ENCODE peak calls at places on chromosome 5, in seven cellular contexts. One of them, this sample, is unnamed.

GRCh38 chr5:33379757-33380156 is 61.0 kb upstream of the TARS1 start:
- DNase-seq in GM12865: peak
- DNase-seq in brain microvascular endothelial cell: no peak
- DNase-seq in kidney epithelial cell: no peak
- DNase-seq in heart left ventricle: no peak
- DNase-seq in progenitor cell of endocrine pancreas: no peak
- DNase-seq in endothelial cell: peak
- DNase-seq in this sample: no peak

GRCh38 chr5:56060276-56061110 is 65.7 kb upstream of the IL6ST start:
- DNase-seq in kidney epithelial cell: no peak
- DNase-seq in GM12865: peak
- DNase-seq in endothelial cell: no peak
- DNase-seq in brain microvascular endothelial cell: no peak
- DNase-seq in progenitor cell of endocrine pancreas: no peak
- DNase-seq in heart left ventricle: no peak
- DNase-seq in this sample: no peak

GRCh38 chr5:134550271-134551214 is 25.1 kb downstream of the JADE2 start:
- DNase-seq in kidney epithelial cell: no peak
- DNase-seq in endothelial cell: no peak
- DNase-seq in brain microvascular endothelial cell: no peak
- DNase-seq in progenitor cell of endocrine pancreas: no peak
- DNase-seq in heart left ventricle: no peak
- DNase-seq in GM12865: peak
- DNase-seq in this sample: no peak

GRCh38 chr5:28082610-28083009 is 1044.2 kb upstream of the CDH9 start:
- DNase-seq in heart left ventricle: no peak
- DNase-seq in kidney epithelial cell: no peak
- DNase-seq in endothelial cell: no peak
- DNase-seq in brain microvascular endothelial cell: no peak
- DNase-seq in GM12865: no peak
- DNase-seq in progenitor cell of endocrine pancreas: no peak
- DNase-seq in this sample: no peak

GRCh38 chr5:78537821-78538220 is 110.8 kb downstream of the LHFPL2 start:
- DNase-seq in kidney epithelial cell: no peak
- DNase-seq in progenitor cell of endocrine pancreas: no peak
- DNase-seq in heart left ventricle: no peak
- DNase-seq in brain microvascular endothelial cell: peak
- DNase-seq in endothelial cell: no peak
- DNase-seq in GM12865: peak
- DNase-seq in this sample: no peak

GRCh38 chr5:102782245-102782872 is 27.3 kb downstream of the PAM start:
- DNase-seq in endothelial cell: no peak
- DNase-seq in brain microvascular endothelial cell: no peak
- DNase-seq in progenitor cell of endocrine pancreas: no peak
- DNase-seq in heart left ventricle: no peak
- DNase-seq in GM12865: no peak
- DNase-seq in kidney epithelial cell: no peak
- DNase-seq in this sample: no peak

GRCh38 chr5:107285772-107286171 is 385.0 kb downstream of the EFNA5 start:
- DNase-seq in GM12865: peak
- DNase-seq in progenitor cell of endocrine pancreas: no peak
- DNase-seq in heart left ventricle: no peak
- DNase-seq in endothelial cell: no peak
- DNase-seq in brain microvascular endothelial cell: no peak
- DNase-seq in kidney epithelial cell: no peak
- DNase-seq in this sample: no peak

GRCh38 chr5:58921106-58921505 is 338.2 kb downstream of the RAB3C start:
- DNase-seq in endothelial cell: no peak
- DNase-seq in brain microvascular endothelial cell: no peak
- DNase-seq in kidney epithelial cell: peak
- DNase-seq in progenitor cell of endocrine pancreas: no peak
- DNase-seq in heart left ventricle: no peak
- DNase-seq in GM12865: no peak
- DNase-seq in this sample: no peak

GRCh38 chr5:57176350-57176857 is 2.5 kb downstream of the GPBP1 start:
- DNase-seq in brain microvascular endothelial cell: no peak
- DNase-seq in progenitor cell of endocrine pancreas: no peak
- DNase-seq in heart left ventricle: no peak
- DNase-seq in kidney epithelial cell: peak
- DNase-seq in GM12865: peak
- DNase-seq in endothelial cell: no peak
- DNase-seq in this sample: no peak

GRCh38 chr5:109652096-109652495 is 37.6 kb upstream of the MAN2A1 start:
- DNase-seq in heart left ventricle: no peak
- DNase-seq in brain microvascular endothelial cell: no peak
- DNase-seq in endothelial cell: no peak
- DNase-seq in GM12865: no peak
- DNase-seq in kidney epithelial cell: no peak
- DNase-seq in progenitor cell of endocrine pancreas: no peak
- DNase-seq in this sample: no peak

GRCh38 chr5:167699434-167699833 is 592.0 kb upstream of the WWC1 start:
- DNase-seq in GM12865: no peak
- DNase-seq in heart left ventricle: no peak
- DNase-seq in progenitor cell of endocrine pancreas: no peak
- DNase-seq in endothelial cell: peak
- DNase-seq in kidney epithelial cell: peak
- DNase-seq in brain microvascular endothelial cell: peak
- DNase-seq in this sample: no peak

GRCh38 chr5:141518616-141519015 is 29.7 kb downstream of the PCDHGC5 start:
- DNase-seq in heart left ventricle: no peak
- DNase-seq in brain microvascular endothelial cell: no peak
- DNase-seq in endothelial cell: no peak
- DNase-seq in progenitor cell of endocrine pancreas: no peak
- DNase-seq in kidney epithelial cell: no peak
- DNase-seq in GM12865: no peak
- DNase-seq in this sample: no peak

GRCh38 chr5:168898261-168898911 is 319.2 kb upstream of the PANK3 start:
- DNase-seq in heart left ventricle: no peak
- DNase-seq in progenitor cell of endocrine pancreas: no peak
- DNase-seq in kidney epithelial cell: no peak
- DNase-seq in GM12865: no peak
- DNase-seq in brain microvascular endothelial cell: no peak
- DNase-seq in endothelial cell: no peak
- DNase-seq in this sample: no peak

GRCh38 chr5:90446961-90447360 is 27.6 kb downstream of the MBLAC2 start:
- DNase-seq in GM12865: no peak
- DNase-seq in brain microvascular endothelial cell: no peak
- DNase-seq in heart left ventricle: no peak
- DNase-seq in progenitor cell of endocrine pancreas: no peak
- DNase-seq in kidney epithelial cell: no peak
- DNase-seq in endothelial cell: no peak
- DNase-seq in this sample: no peak

GRCh38 chr5:16963821-16964220 is 27.7 kb upstream of the MYO10 start:
- DNase-seq in brain microvascular endothelial cell: no peak
- DNase-seq in GM12865: no peak
- DNase-seq in progenitor cell of endocrine pancreas: no peak
- DNase-seq in heart left ventricle: no peak
- DNase-seq in endothelial cell: no peak
- DNase-seq in kidney epithelial cell: no peak
- DNase-seq in this sample: no peak

GRCh38 chr5:173612948-173613347 is 3.5 kb downstream of the BOD1 start:
- DNase-seq in brain microvascular endothelial cell: no peak
- DNase-seq in endothelial cell: no peak
- DNase-seq in kidney epithelial cell: no peak
- DNase-seq in progenitor cell of endocrine pancreas: no peak
- DNase-seq in GM12865: no peak
- DNase-seq in heart left ventricle: no peak
- DNase-seq in this sample: no peak

GRCh38 chr5:36414869-36415282 is 113.2 kb upstream of the RANBP3L start:
- DNase-seq in endothelial cell: no peak
- DNase-seq in GM12865: peak
- DNase-seq in kidney epithelial cell: peak
- DNase-seq in progenitor cell of endocrine pancreas: no peak
- DNase-seq in heart left ventricle: no peak
- DNase-seq in brain microvascular endothelial cell: no peak
- DNase-seq in this sample: no peak

GRCh38 chr5:82639393-82640144 is 361.4 kb upstream of the RPS23 start:
- DNase-seq in brain microvascular endothelial cell: no peak
- DNase-seq in kidney epithelial cell: no peak
- DNase-seq in endothelial cell: no peak
- DNase-seq in GM12865: no peak
- DNase-seq in progenitor cell of endocrine pancreas: no peak
- DNase-seq in heart left ventricle: no peak
- DNase-seq in this sample: no peak

DNA sequence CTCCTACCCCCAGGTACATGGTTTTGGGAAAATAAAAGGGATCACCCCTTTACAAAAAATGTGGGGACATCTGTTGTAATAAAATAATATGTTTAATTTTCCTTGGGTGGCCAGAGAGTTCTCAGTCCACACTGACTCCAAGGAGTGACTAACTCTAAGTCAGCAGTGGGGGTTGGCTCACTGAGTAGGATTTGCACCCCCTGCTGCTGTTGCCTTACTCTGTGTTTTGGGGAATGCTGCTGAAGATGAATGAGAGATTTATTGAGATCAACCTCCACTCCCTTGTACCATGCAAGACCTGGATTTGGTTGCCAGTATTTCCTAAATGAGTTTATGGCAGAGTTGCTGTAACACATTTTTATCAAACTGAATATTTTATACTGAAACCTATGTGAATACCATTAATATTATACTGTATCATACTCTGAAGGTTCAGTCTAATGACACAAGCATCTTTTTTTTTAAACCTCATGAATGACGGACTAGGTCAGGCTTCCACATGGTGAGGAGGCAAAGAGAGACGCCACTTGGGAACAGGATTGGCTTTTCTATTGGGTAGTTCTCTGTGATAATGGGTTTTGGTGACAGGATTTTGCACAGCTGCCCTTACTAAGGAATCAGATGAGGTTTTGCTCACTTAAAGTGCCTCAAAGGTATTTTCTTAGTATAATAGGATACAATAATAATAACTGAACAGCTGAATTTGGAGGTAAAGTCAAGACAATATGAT is 121.3 kb upstream of the OSMR start:
- DNase-seq in kidney epithelial cell: no peak
- DNase-seq in progenitor cell of endocrine pancreas: no peak
- DNase-seq in heart left ventricle: no peak
- DNase-seq in brain microvascular endothelial cell: peak
- DNase-seq in GM12865: no peak
- DNase-seq in endothelial cell: no peak
- DNase-seq in this sample: no peak
- TF ChIP-seq CTCF in kidney epithelial cell: no peak
- TF ChIP-seq CTCF in progenitor cell of endocrine pancreas: no peak
- TF ChIP-seq CTCF in heart left ventricle: no peak
- TF ChIP-seq CTCF in brain microvascular endothelial cell: peak
- TF ChIP-seq CTCF in GM12865: no peak
- TF ChIP-seq CTCF in endothelial cell: no peak
- TF ChIP-seq CTCF in this sample: no peak

DNA sequence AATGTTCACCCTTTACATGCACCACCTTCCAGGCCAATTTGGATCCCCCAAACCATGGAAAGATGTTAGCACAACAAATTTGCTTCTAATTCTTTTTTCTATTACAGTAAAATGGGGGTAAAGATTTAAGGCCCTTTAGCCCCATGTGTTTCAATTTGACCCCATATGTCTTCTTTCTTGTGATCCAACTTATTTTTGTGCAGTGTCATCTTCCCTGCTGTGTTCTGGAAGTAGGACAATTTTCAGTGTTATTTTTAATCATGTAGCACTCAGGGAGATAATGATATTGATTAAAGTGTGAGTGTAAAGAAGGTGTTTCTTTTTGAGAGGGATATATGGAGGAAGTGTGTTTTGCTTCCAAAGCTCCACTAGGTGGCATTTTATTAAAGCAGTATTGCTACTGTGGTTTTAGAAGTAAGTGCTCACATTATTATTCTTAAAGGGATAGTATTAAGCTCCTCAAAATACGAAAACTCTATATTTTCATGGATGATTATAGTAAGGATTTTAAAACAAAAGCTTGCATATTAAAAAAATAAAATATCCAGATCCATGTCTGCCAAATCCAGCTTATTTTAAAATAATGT is 118.7 kb upstream of the ATP10B start:
- DNase-seq in heart left ventricle: no peak
- DNase-seq in kidney epithelial cell: no peak
- DNase-seq in brain microvascular endothelial cell: no peak
- DNase-seq in GM12865: peak
- DNase-seq in endothelial cell: no peak
- DNase-seq in progenitor cell of endocrine pancreas: no peak
- DNase-seq in this sample: no peak
- TF ChIP-seq CTCF in heart left ventricle: no peak
- TF ChIP-seq CTCF in kidney epithelial cell: peak
- TF ChIP-seq CTCF in brain microvascular endothelial cell: no peak
- TF ChIP-seq CTCF in GM12865: peak
- TF ChIP-seq CTCF in endothelial cell: peak
- TF ChIP-seq CTCF in progenitor cell of endocrine pancreas: peak
- TF ChIP-seq CTCF in this sample: no peak

GRCh38 chr5:110727025-110727314 is 499 bp upstream of the TMEM232 start:
- DNase-seq in kidney epithelial cell: no peak
- DNase-seq in endothelial cell: no peak
- DNase-seq in progenitor cell of endocrine pancreas: no peak
- DNase-seq in GM12865: no peak
- DNase-seq in heart left ventricle: no peak
- DNase-seq in brain microvascular endothelial cell: no peak
- DNase-seq in this sample: no peak
- TF ChIP-seq CTCF in kidney epithelial cell: no peak
- TF ChIP-seq CTCF in endothelial cell: no peak
- TF ChIP-seq CTCF in progenitor cell of endocrine pancreas: peak
- TF ChIP-seq CTCF in GM12865: no peak
- TF ChIP-seq CTCF in heart left ventricle: no peak
- TF ChIP-seq CTCF in brain microvascular endothelial cell: peak
- TF ChIP-seq CTCF in this sample: peak

GRCh38 chr5:150177721-150178120 is 11.1 kb downstream of the CDX1 start:
- DNase-seq in endothelial cell: no peak
- DNase-seq in brain microvascular endothelial cell: no peak
- DNase-seq in heart left ventricle: no peak
- DNase-seq in progenitor cell of endocrine pancreas: no peak
- DNase-seq in GM12865: no peak
- DNase-seq in kidney epithelial cell: no peak
- DNase-seq in this sample: no peak

GRCh38 chr5:150175076-150175475 is 8.5 kb downstream of the CDX1 start:
- DNase-seq in GM12865: no peak
- DNase-seq in heart left ventricle: no peak
- DNase-seq in brain microvascular endothelial cell: no peak
- DNase-seq in kidney epithelial cell: no peak
- DNase-seq in endothelial cell: no peak
- DNase-seq in progenitor cell of endocrine pancreas: no peak
- DNase-seq in this sample: no peak

GRCh38 chr5:150176745-150177485 is 10.3 kb downstream of the CDX1 start:
- DNase-seq in heart left ventricle: no peak
- DNase-seq in endothelial cell: no peak
- DNase-seq in progenitor cell of endocrine pancreas: no peak
- DNase-seq in brain microvascular endothelial cell: no peak
- DNase-seq in kidney epithelial cell: no peak
- DNase-seq in GM12865: no peak
- DNase-seq in this sample: no peak

GRCh38 chr5:150174285-150174684 is 7.7 kb downstream of the CDX1 start:
- DNase-seq in endothelial cell: no peak
- DNase-seq in heart left ventricle: no peak
- DNase-seq in kidney epithelial cell: no peak
- DNase-seq in progenitor cell of endocrine pancreas: no peak
- DNase-seq in brain microvascular endothelial cell: no peak
- DNase-seq in GM12865: no peak
- DNase-seq in this sample: no peak

DNA sequence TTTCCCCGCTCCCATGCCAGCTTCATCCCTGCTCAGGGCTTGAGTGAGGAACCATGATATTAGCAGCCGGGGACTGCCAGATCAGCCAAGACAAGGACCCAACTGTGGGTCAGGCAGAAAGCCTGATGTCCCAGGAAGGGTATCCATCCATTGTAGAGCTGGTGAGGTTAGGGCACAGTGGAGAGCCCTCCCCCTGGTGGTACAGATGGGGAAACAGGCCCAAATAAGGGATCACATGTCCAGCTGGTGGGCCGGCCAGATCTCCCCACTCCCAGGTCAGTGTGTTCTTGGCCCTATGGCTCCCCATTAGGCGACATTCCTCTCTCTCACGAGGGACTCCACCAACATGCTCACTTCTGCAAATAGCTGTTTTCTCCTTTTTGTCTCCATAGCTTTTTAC is 9.0 kb downstream of the CDX1 start:
- DNase-seq in heart left ventricle: no peak
- DNase-seq in progenitor cell of endocrine pancreas: no peak
- DNase-seq in GM12865: peak
- DNase-seq in endothelial cell: peak
- DNase-seq in kidney epithelial cell: no peak
- DNase-seq in brain microvascular endothelial cell: no peak
- DNase-seq in this sample: no peak
- TF ChIP-seq CTCF in heart left ventricle: no peak
- TF ChIP-seq CTCF in progenitor cell of endocrine pancreas: peak
- TF ChIP-seq CTCF in GM12865: peak
- TF ChIP-seq CTCF in endothelial cell: peak
- TF ChIP-seq CTCF in kidney epithelial cell: peak
- TF ChIP-seq CTCF in brain microvascular endothelial cell: peak
- TF ChIP-seq CTCF in this sample: no peak

This sample was measured in natural killer cell.